ENCODE peak calls at places on chromosomes 7 and 10, in six cellular contexts. Q is body of pancreas, U is neural crest cell, A is GM12865, D is heart right ventricle, V is fibroblast of the aortic adventitia. I is an unnamed sample.
A peak's percentile ranks its signal among the peaks of the same experiment; 100 is the strongest.

GRCh38 chr10:46540412-46541016 is 15.9 kb downstream of the GPRIN2 start:
- DNase-seq in Q (peak; percentile 13), U (no peak), A (no peak), D (no peak), V (no peak), I (peak; percentile 50)

GRCh38 chr10:1434912-1435692 is 302.2 kb downstream of the ADARB2 start:
- DNase-seq in Q (no peak), U (no peak), A (no peak), D (no peak), V (no peak), I (no peak)

GRCh38 chr7:157588271-157588589 is 251.4 kb downstream of the DNAJB6 start:
- DNase-seq in Q (no peak), U (no peak), A (no peak), D (no peak), V (no peak), I (no peak)

GRCh38 chr10:101453318-101453717 is 99.4 kb downstream of the BTRC start:
- DNase-seq in Q (no peak), U (no peak), A (no peak), D (no peak), V (no peak), I (no peak)

GRCh38 chr7:149573519-149573918 is 75.9 kb upstream of the ZNF746 start:
- DNase-seq in Q (no peak), U (no peak), A (no peak), D (no peak), V (no peak), I (no peak)

GRCh38 chr10:17708806-17709205 is 43.2 kb upstream of the TMEM236 start:
- DNase-seq in Q (no peak), U (no peak), A (no peak), D (no peak), V (no peak), I (no peak)

GRCh38 chr7:105675873-105676484 is 94.7 kb upstream of the EFCAB10 start:
- DNase-seq in Q (peak; percentile 33), U (no peak), A (peak; percentile 45), D (peak; percentile 49), V (no peak), I (no peak)

GRCh38 chr10:97124211-97124610 is 61.5 kb downstream of the SLIT1 start:
- DNase-seq in Q (no peak), U (no peak), A (no peak), D (no peak), V (no peak), I (no peak)

GRCh38 chr10:47230482-47230881 is 69.5 kb upstream of the GDF10 start:
- DNase-seq in Q (no peak), U (no peak), A (no peak), D (no peak), V (no peak), I (no peak)

GRCh38 chr7:55104707-55105433 is 86.1 kb downstream of the EGFR start:
- DNase-seq in Q (no peak), U (no peak), A (no peak), D (no peak), V (peak; percentile 73), I (no peak)

GRCh38 chr7:41449286-41449685 is 253.6 kb downstream of the INHBA start:
- DNase-seq in Q (no peak), U (no peak), A (no peak), D (no peak), V (no peak), I (no peak)

GRCh38 chr7:40870108-40870507 is 735.3 kb downstream of the SUGCT start:
- DNase-seq in Q (no peak), U (no peak), A (no peak), D (no peak), V (no peak), I (no peak)

GRCh38 chr10:131881104-131881880 is 19.5 kb upstream of the PPP2R2D start:
- DNase-seq in Q (no peak), U (no peak), A (no peak), D (no peak), V (no peak), I (no peak)

GRCh38 chr10:5469353-5470061 is 29.9 kb downstream of the CALML5 start:
- DNase-seq in Q (no peak), U (no peak), A (no peak), D (no peak), V (no peak), I (no peak)

GRCh38 chr7:29893351-29894005 is 87.2 kb downstream of the WIPF3 start:
- DNase-seq in Q (no peak), U (no peak), A (no peak), D (no peak), V (no peak), I (no peak)

GRCh38 chr10:75286901-75287300 is 51.1 kb upstream of the COMTD1 start:
- DNase-seq in Q (no peak), U (no peak), A (no peak), D (no peak), V (no peak), I (no peak)

GRCh38 chr10:33334170-33334838 is at the start of gene NRP1:
- DNase-seq in Q (peak; percentile 22), U (peak; percentile 36), A (peak; percentile 5), D (peak; percentile 66), V (no peak), I (no peak)

GRCh38 chr10:22219308-22219707 is 1.5 kb upstream of the EBLN1 start:
- DNase-seq in Q (no peak), U (no peak), A (no peak), D (no peak), V (peak; percentile 0), I (no peak)

GRCh38 chr10:21494221-21495001 is 31.1 kb downstream of the SKIDA1 start:
- DNase-seq in Q (no peak), U (no peak), A (peak; percentile 38), D (no peak), V (no peak), I (no peak)

GRCh38 chr7:8442295-8442813 is 8.9 kb downstream of the NXPH1 start:
- DNase-seq in Q (no peak), U (no peak), A (no peak), D (no peak), V (no peak), I (no peak)

GRCh38 chr7:107660381-107661080 is at the start of gene SLC26A4:
- DNase-seq in Q (no peak), U (no peak), A (peak; percentile 47), D (no peak), V (no peak), I (no peak)

GRCh38 chr10:44925811-44926760 is 14.9 kb downstream of the TMEM72 start:
- DNase-seq in Q (no peak), U (no peak), A (no peak), D (no peak), V (no peak), I (no peak)

GRCh38 chr10:44923611-44924010 is 12.5 kb downstream of the TMEM72 start:
- DNase-seq in Q (no peak), U (no peak), A (no peak), D (no peak), V (no peak), I (no peak)

GRCh38 chr10:44924261-44925040 is 13.3 kb downstream of the TMEM72 start:
- DNase-seq in Q (no peak), U (no peak), A (no peak), D (no peak), V (no peak), I (no peak)

GRCh38 chr10:44926771-44927751 is 15.9 kb downstream of the TMEM72 start:
- DNase-seq in Q (peak; percentile 75), U (no peak), A (no peak), D (no peak), V (peak; percentile 50), I (no peak)

DNA sequence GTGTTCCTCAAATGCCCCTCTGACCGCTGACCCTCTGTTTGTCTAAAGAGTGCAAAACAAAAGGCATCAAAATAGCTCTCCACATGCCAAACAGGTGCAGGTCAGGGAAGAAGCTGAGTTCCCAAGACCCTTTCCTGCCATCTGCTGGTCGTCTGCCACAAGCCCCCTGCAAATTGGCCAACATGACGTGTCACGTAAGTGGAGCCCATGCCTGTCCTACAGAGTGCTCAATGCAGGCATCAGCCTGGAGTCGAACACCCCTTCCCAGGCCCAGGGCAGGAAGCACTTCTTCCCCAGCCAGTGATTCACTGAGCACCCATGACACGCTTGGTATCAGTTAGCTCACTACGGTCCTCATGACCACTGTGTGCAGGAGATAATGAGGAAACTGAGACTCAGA is 14.1 kb downstream of the TMEM72 start:
- DNase-seq in Q (no peak), U (peak; percentile 48), A (peak; percentile 37), D (no peak), V (no peak), I (no peak)
- TF ChIP-seq CTCF in Q (no peak), U (peak; percentile 59), A (peak; percentile 18), D (peak; percentile 26), V (peak; percentile 15), I (no peak)

DNA sequence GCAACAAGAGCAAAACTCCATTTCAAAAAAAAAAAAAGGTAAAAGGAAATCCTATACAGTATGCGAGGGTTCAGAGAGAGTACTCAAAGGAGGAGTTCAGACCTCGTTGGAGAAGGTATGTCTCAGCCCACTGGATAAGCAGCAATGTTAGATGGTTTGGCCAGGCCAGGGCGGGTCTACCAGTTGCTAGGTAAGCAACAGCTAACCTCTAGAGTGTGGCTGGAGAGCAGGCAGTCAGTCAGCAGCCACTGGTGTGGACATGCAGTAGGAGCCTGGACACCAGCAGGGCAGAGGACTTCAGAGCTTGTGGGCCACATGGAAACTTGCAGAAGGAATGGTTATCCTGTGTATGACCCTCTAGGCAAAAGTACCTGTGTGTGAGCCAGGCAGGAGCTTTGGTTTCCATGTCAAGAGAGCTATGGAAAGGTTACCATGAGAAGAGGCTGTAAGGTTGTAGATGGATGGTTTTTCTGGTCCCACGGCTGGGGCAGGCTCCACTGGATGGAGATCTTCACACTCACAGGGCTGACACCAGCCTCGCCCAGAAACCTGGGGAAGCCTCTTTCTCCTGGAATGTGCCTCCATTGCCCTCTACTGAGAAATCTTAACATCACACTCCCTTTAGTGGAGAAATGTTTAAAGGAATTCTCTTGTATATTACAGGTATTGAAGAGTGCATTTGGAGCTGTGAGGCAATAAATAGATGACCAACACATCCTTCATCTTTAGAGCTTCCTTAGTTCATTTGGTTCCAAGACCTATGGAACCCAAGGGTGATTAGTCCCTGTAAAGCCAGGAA is 63.6 kb downstream of the CCDC186 start:
- DNase-seq in Q (no peak), U (no peak), A (no peak), D (no peak), V (no peak), I (no peak)
- TF ChIP-seq CTCF in Q (no peak), U (peak; percentile 58), A (peak; percentile 30), D (peak; percentile 18), V (peak; percentile 32), I (no peak)

DNA sequence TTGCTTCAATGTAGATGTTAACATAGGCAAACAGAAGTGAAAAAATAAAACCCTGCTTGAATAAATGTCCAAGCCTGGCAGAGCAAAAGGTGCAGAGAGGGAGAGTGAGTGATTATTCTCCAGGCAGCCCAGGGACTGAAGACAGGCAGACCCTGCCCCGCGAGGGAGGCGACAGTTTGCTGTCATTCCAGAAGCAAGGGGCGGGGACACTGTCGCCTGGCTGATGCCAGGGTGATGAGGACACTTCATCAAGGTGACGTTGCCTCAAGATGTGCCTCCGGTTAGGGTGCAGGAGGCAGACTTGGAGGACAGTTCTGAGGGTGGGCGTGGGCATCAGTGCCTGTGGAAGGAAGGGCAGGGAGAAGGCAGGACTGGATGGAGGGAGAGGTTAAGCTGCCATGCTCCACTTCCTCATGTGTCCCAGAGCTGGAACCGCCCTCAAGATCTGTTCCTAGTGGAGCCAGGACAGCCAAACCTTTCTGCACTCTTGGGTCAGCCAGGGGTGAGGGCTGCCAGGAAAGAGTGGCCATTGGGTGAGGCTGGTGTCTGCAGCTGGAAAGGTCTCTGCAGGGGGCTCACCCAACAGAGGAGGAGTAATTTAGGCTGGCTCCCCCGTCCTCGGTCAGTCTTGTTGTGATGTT is 560.5 kb upstream of the MKI67 start:
- DNase-seq in Q (no peak), U (no peak), A (no peak), D (no peak), V (no peak), I (no peak)
- TF ChIP-seq CTCF in Q (no peak), U (no peak), A (no peak), D (no peak), V (no peak), I (no peak)

GRCh38 chr7:81457858-81458522 is 311.9 kb downstream of the HGF start:
- DNase-seq in Q (no peak), U (no peak), A (no peak), D (no peak), V (peak; percentile 73), I (no peak)
- TF ChIP-seq CTCF in Q (peak; percentile 15), U (peak; percentile 74), A (no peak), D (peak; percentile 53), V (peak; percentile 58), I (no peak)